ENCODE peak calls at places on chromosomes 2 and 18, in six cellular contexts. One of them, this sample, is unnamed.

GRCh38 chr18:78595924-78596573 is 383.6 kb upstream of the SALL3 start:
- DNase-seq in frontal cortex: no peak
- DNase-seq in H9: peak; percentile 23
- DNase-seq in memory B cell: no peak
- DNase-seq in head of caudate nucleus: no peak
- DNase-seq in Caki2: no peak
- DNase-seq in this sample: no peak

GRCh38 chr2:111119004-111119846 is 1.5 kb upstream of the BCL2L11 start:
- DNase-seq in frontal cortex: no peak
- DNase-seq in H9: peak; percentile 48
- DNase-seq in memory B cell: peak; percentile 59
- DNase-seq in head of caudate nucleus: no peak
- DNase-seq in Caki2: no peak
- DNase-seq in this sample: no peak

GRCh38 chr2:23545391-23545790 is 160.4 kb downstream of the KLHL29 start:
- DNase-seq in frontal cortex: no peak
- DNase-seq in H9: no peak
- DNase-seq in memory B cell: no peak
- DNase-seq in head of caudate nucleus: no peak
- DNase-seq in Caki2: no peak
- DNase-seq in this sample: no peak

GRCh38 chr2:159785195-159785594 is 12.8 kb downstream of the CD302 start:
- DNase-seq in frontal cortex: no peak
- DNase-seq in H9: no peak
- DNase-seq in memory B cell: no peak
- DNase-seq in head of caudate nucleus: no peak
- DNase-seq in Caki2: no peak
- DNase-seq in this sample: no peak

GRCh38 chr2:205352593-205352992 is 329.7 kb upstream of the NRP2 start:
- DNase-seq in frontal cortex: no peak
- DNase-seq in H9: no peak
- DNase-seq in memory B cell: no peak
- DNase-seq in head of caudate nucleus: no peak
- DNase-seq in Caki2: no peak
- DNase-seq in this sample: no peak

GRCh38 chr2:156445311-156446218 is 9.4 kb downstream of the GPD2 start:
- DNase-seq in frontal cortex: no peak
- DNase-seq in H9: no peak
- DNase-seq in memory B cell: no peak
- DNase-seq in head of caudate nucleus: no peak
- DNase-seq in Caki2: peak; percentile 74
- DNase-seq in this sample: no peak

GRCh38 chr2:31079665-31080064 is 58.6 kb downstream of the GALNT14 start:
- DNase-seq in frontal cortex: no peak
- DNase-seq in H9: peak; percentile 75
- DNase-seq in memory B cell: no peak
- DNase-seq in head of caudate nucleus: no peak
- DNase-seq in Caki2: no peak
- DNase-seq in this sample: no peak

GRCh38 chr2:233288663-233289062 is 19.0 kb upstream of the SAG start:
- DNase-seq in frontal cortex: no peak
- DNase-seq in H9: no peak
- DNase-seq in memory B cell: no peak
- DNase-seq in head of caudate nucleus: no peak
- DNase-seq in Caki2: no peak
- DNase-seq in this sample: no peak

GRCh38 chr18:50849448-50849847 is 29.5 kb upstream of the ME2 start:
- DNase-seq in frontal cortex: no peak
- DNase-seq in H9: no peak
- DNase-seq in memory B cell: no peak
- DNase-seq in head of caudate nucleus: no peak
- DNase-seq in Caki2: no peak
- DNase-seq in this sample: no peak

This sample was measured in HS-27A.